ENCODE peak calls at places on chromosomes 5 and 9, in nine cellular contexts. One of them, this sample, is unnamed.
A peak's percentile ranks its signal among the peaks of the same experiment; 100 is the strongest.

GRCh38 chr9:109499631-109500120 is 1.6 kb upstream of the PTPN3 start:
- DNase-seq in substantia nigra: no peak
- DNase-seq in epithelial cell of proximal tubule: no peak
- DNase-seq in ureter: peak; percentile 66
- DNase-seq in NCI-H460: peak; percentile 39
- DNase-seq in AG09319: no peak
- DNase-seq in Right ventricle myocardium superior: peak; percentile 79
- DNase-seq in T-helper 1 cell: no peak
- DNase-seq in stimulated activated CD4-positive, alpha-beta T cell treated with anti-CD3 and anti-CD28 coated beads, Interleukin-2, amount 100 ng/mL, for 24 hours: no peak
- DNase-seq in this sample: no peak

GRCh38 chr5:102733534-102733933 is 21.6 kb upstream of the PAM start:
- DNase-seq in substantia nigra: no peak
- DNase-seq in epithelial cell of proximal tubule: no peak
- DNase-seq in ureter: no peak
- DNase-seq in NCI-H460: no peak
- DNase-seq in AG09319: no peak
- DNase-seq in Right ventricle myocardium superior: no peak
- DNase-seq in T-helper 1 cell: no peak
- DNase-seq in stimulated activated CD4-positive, alpha-beta T cell treated with anti-CD3 and anti-CD28 coated beads, Interleukin-2, amount 100 ng/mL, for 24 hours: no peak
- DNase-seq in this sample: no peak

GRCh38 chr5:134177197-134178171 is 734 bp upstream of the SKP1 start:
- DNase-seq in substantia nigra: peak; percentile 65
- DNase-seq in epithelial cell of proximal tubule: no peak
- DNase-seq in ureter: peak; percentile 65
- DNase-seq in NCI-H460: peak; percentile 63
- DNase-seq in AG09319: peak; percentile 35
- DNase-seq in Right ventricle myocardium superior: peak; percentile 51
- DNase-seq in T-helper 1 cell: no peak
- DNase-seq in stimulated activated CD4-positive, alpha-beta T cell treated with anti-CD3 and anti-CD28 coated beads, Interleukin-2, amount 100 ng/mL, for 24 hours: no peak
- DNase-seq in this sample: no peak

GRCh38 chr9:130078547-130078946 is 24.8 kb downstream of the GPR107 start:
- DNase-seq in substantia nigra: no peak
- DNase-seq in epithelial cell of proximal tubule: no peak
- DNase-seq in ureter: no peak
- DNase-seq in NCI-H460: no peak
- DNase-seq in AG09319: no peak
- DNase-seq in Right ventricle myocardium superior: no peak
- DNase-seq in T-helper 1 cell: no peak
- DNase-seq in stimulated activated CD4-positive, alpha-beta T cell treated with anti-CD3 and anti-CD28 coated beads, Interleukin-2, amount 100 ng/mL, for 24 hours: no peak
- DNase-seq in this sample: no peak

GRCh38 chr5:980001-980588 is 28.5 kb upstream of the NKD2 start:
- DNase-seq in substantia nigra: no peak
- DNase-seq in epithelial cell of proximal tubule: no peak
- DNase-seq in ureter: peak; percentile 40
- DNase-seq in NCI-H460: no peak
- DNase-seq in AG09319: no peak
- DNase-seq in Right ventricle myocardium superior: peak; percentile 38
- DNase-seq in T-helper 1 cell: no peak
- DNase-seq in stimulated activated CD4-positive, alpha-beta T cell treated with anti-CD3 and anti-CD28 coated beads, Interleukin-2, amount 100 ng/mL, for 24 hours: no peak
- DNase-seq in this sample: no peak

GRCh38 chr5:19018822-19019221 is 969.2 kb downstream of the CDH18 start:
- DNase-seq in substantia nigra: no peak
- DNase-seq in epithelial cell of proximal tubule: no peak
- DNase-seq in ureter: no peak
- DNase-seq in NCI-H460: peak; percentile 90
- DNase-seq in AG09319: no peak
- DNase-seq in Right ventricle myocardium superior: no peak
- DNase-seq in T-helper 1 cell: no peak
- DNase-seq in stimulated activated CD4-positive, alpha-beta T cell treated with anti-CD3 and anti-CD28 coated beads, Interleukin-2, amount 100 ng/mL, for 24 hours: no peak
- DNase-seq in this sample: no peak

GRCh38 chr5:149035282-149035882 is 27.5 kb downstream of the SH3TC2 start:
- DNase-seq in substantia nigra: peak; percentile 51
- DNase-seq in epithelial cell of proximal tubule: no peak
- DNase-seq in ureter: peak; percentile 82
- DNase-seq in NCI-H460: peak; percentile 78
- DNase-seq in AG09319: peak; percentile 49
- DNase-seq in Right ventricle myocardium superior: peak; percentile 81
- DNase-seq in T-helper 1 cell: peak; percentile 59
- DNase-seq in stimulated activated CD4-positive, alpha-beta T cell treated with anti-CD3 and anti-CD28 coated beads, Interleukin-2, amount 100 ng/mL, for 24 hours: peak; percentile 73
- DNase-seq in this sample: peak; percentile 73

GRCh38 chr9:94921656-94922055 is 195.2 kb downstream of the AOPEP start:
- DNase-seq in substantia nigra: no peak
- DNase-seq in epithelial cell of proximal tubule: no peak
- DNase-seq in ureter: no peak
- DNase-seq in NCI-H460: no peak
- DNase-seq in AG09319: no peak
- DNase-seq in Right ventricle myocardium superior: no peak
- DNase-seq in T-helper 1 cell: no peak
- DNase-seq in stimulated activated CD4-positive, alpha-beta T cell treated with anti-CD3 and anti-CD28 coated beads, Interleukin-2, amount 100 ng/mL, for 24 hours: no peak
- DNase-seq in this sample: no peak

GRCh38 chr9:87263291-87263690 is 234.4 kb upstream of the DAPK1 start:
- DNase-seq in substantia nigra: no peak
- DNase-seq in epithelial cell of proximal tubule: no peak
- DNase-seq in ureter: no peak
- DNase-seq in NCI-H460: no peak
- DNase-seq in AG09319: no peak
- DNase-seq in Right ventricle myocardium superior: no peak
- DNase-seq in T-helper 1 cell: no peak
- DNase-seq in stimulated activated CD4-positive, alpha-beta T cell treated with anti-CD3 and anti-CD28 coated beads, Interleukin-2, amount 100 ng/mL, for 24 hours: no peak
- DNase-seq in this sample: no peak

GRCh38 chr5:108919591-108920326 is 172.1 kb downstream of the FER start:
- DNase-seq in substantia nigra: no peak
- DNase-seq in epithelial cell of proximal tubule: no peak
- DNase-seq in ureter: no peak
- DNase-seq in NCI-H460: no peak
- DNase-seq in AG09319: no peak
- DNase-seq in Right ventricle myocardium superior: no peak
- DNase-seq in T-helper 1 cell: no peak
- DNase-seq in stimulated activated CD4-positive, alpha-beta T cell treated with anti-CD3 and anti-CD28 coated beads, Interleukin-2, amount 100 ng/mL, for 24 hours: no peak
- DNase-seq in this sample: no peak

GRCh38 chr5:58318468-58318867 is 141.4 kb downstream of the PLK2 start:
- DNase-seq in substantia nigra: no peak
- DNase-seq in epithelial cell of proximal tubule: no peak
- DNase-seq in ureter: no peak
- DNase-seq in NCI-H460: no peak
- DNase-seq in AG09319: peak; percentile 4
- DNase-seq in Right ventricle myocardium superior: no peak
- DNase-seq in T-helper 1 cell: no peak
- DNase-seq in stimulated activated CD4-positive, alpha-beta T cell treated with anti-CD3 and anti-CD28 coated beads, Interleukin-2, amount 100 ng/mL, for 24 hours: no peak
- DNase-seq in this sample: no peak

GRCh38 chr5:169801781-169802180 is 164.7 kb downstream of the DOCK2 start:
- DNase-seq in substantia nigra: no peak
- DNase-seq in epithelial cell of proximal tubule: no peak
- DNase-seq in ureter: no peak
- DNase-seq in NCI-H460: no peak
- DNase-seq in AG09319: no peak
- DNase-seq in Right ventricle myocardium superior: no peak
- DNase-seq in T-helper 1 cell: no peak
- DNase-seq in stimulated activated CD4-positive, alpha-beta T cell treated with anti-CD3 and anti-CD28 coated beads, Interleukin-2, amount 100 ng/mL, for 24 hours: no peak
- DNase-seq in this sample: no peak